ENCODE peak calls at places on chromosomes 3 and 15, in nine cellular contexts. J is heart right ventricle; Y is stomach; Q is B cell; B is neural progenitor cell; V is cardiac muscle cell; K is CD8-positive, alpha-beta T cell; O is fibroblast of mammary gland; L is Caco-2. C is an unnamed sample.

GRCh38 chr3:42758126-42758525 is 14.9 kb downstream of the CCDC13 start:
- DNase-seq in J (no peak), Y (no peak), Q (no peak), B (no peak), V (no peak), K (no peak), O (no peak), L (no peak), C (no peak)

GRCh38 chr15:78880242-78880533 is 7.5 kb downstream of the MORF4L1 start:
- DNase-seq in J (no peak), Y (no peak), Q (no peak), B (no peak), V (no peak), K (no peak), O (peak; percentile 84), L (no peak), C (no peak)

GRCh38 chr3:61875073-61875472 is 313.7 kb downstream of the PTPRG start:
- DNase-seq in J (no peak), Y (no peak), Q (no peak), B (no peak), V (peak; percentile 70), K (no peak), O (no peak), L (no peak), C (no peak)

GRCh38 chr15:62125763-62126162 is 39.3 kb downstream of the C2CD4B start:
- DNase-seq in J (no peak), Y (no peak), Q (no peak), B (no peak), V (peak; percentile 79), K (no peak), O (peak; percentile 61), L (peak; percentile 41), C (no peak)

GRCh38 chr3:71128951-71129350 is 454.6 kb downstream of the FOXP1 start:
- DNase-seq in J (no peak), Y (no peak), Q (no peak), B (no peak), V (peak; percentile 32), K (no peak), O (peak; percentile 49), L (no peak), C (no peak)

GRCh38 chr15:66483131-66483566 is 14.4 kb downstream of the SNAPC5 start:
- DNase-seq in J (no peak), Y (no peak), Q (no peak), B (no peak), V (peak; percentile 62), K (no peak), O (peak; percentile 68), L (no peak), C (no peak)

GRCh38 chr3:159200176-159200575 is 398.3 kb downstream of the MFSD1 start:
- DNase-seq in J (no peak), Y (no peak), Q (no peak), B (no peak), V (peak; percentile 48), K (no peak), O (peak; percentile 66), L (no peak), C (no peak)

GRCh38 chr3:17195856-17196604 is 311.3 kb downstream of the PLCL2 start:
- DNase-seq in J (no peak), Y (no peak), Q (peak; percentile 63), B (peak; percentile 11), V (peak; percentile 69), K (no peak), O (peak; percentile 22), L (no peak), C (peak; percentile 47)

GRCh38 chr15:60297047-60297446 is 100.7 kb downstream of the ANXA2 start:
- DNase-seq in J (no peak), Y (no peak), Q (no peak), B (no peak), V (no peak), K (no peak), O (no peak), L (no peak), C (no peak)

GRCh38 chr15:60339236-60339635 is 58.5 kb downstream of the ANXA2 start:
- DNase-seq in J (no peak), Y (no peak), Q (no peak), B (no peak), V (no peak), K (no peak), O (no peak), L (no peak), C (no peak)

GRCh38 chr3:126913524-126913923 is 69.4 kb upstream of the PLXNA1 start:
- DNase-seq in J (no peak), Y (no peak), Q (no peak), B (no peak), V (no peak), K (no peak), O (no peak), L (no peak), C (no peak)

GRCh38 chr3:101574388-101575156 is 592 bp downstream of the PCNP start:
- DNase-seq in J (peak; percentile 45), Y (peak; percentile 50), Q (peak; percentile 41), B (peak; percentile 66), V (peak; percentile 52), K (no peak), O (peak; percentile 68), L (peak; percentile 50), C (no peak)

GRCh38 chr3:9909221-9910013 is 6.8 kb downstream of the IL17RE start:
- DNase-seq in J (no peak), Y (peak; percentile 40), Q (no peak), B (no peak), V (no peak), K (no peak), O (peak; percentile 31), L (no peak), C (no peak)

GRCh38 chr3:101203411-101203810 is 117.0 kb downstream of the IMPG2 start:
- DNase-seq in J (no peak), Y (no peak), Q (no peak), B (no peak), V (peak; percentile 29), K (no peak), O (peak; percentile 63), L (no peak), C (no peak)

GRCh38 chr3:143831208-143831607 is 17.1 kb downstream of the SLC9A9 start:
- DNase-seq in J (no peak), Y (no peak), Q (no peak), B (no peak), V (peak; percentile 52), K (no peak), O (peak; percentile 62), L (no peak), C (no peak)

DNA sequence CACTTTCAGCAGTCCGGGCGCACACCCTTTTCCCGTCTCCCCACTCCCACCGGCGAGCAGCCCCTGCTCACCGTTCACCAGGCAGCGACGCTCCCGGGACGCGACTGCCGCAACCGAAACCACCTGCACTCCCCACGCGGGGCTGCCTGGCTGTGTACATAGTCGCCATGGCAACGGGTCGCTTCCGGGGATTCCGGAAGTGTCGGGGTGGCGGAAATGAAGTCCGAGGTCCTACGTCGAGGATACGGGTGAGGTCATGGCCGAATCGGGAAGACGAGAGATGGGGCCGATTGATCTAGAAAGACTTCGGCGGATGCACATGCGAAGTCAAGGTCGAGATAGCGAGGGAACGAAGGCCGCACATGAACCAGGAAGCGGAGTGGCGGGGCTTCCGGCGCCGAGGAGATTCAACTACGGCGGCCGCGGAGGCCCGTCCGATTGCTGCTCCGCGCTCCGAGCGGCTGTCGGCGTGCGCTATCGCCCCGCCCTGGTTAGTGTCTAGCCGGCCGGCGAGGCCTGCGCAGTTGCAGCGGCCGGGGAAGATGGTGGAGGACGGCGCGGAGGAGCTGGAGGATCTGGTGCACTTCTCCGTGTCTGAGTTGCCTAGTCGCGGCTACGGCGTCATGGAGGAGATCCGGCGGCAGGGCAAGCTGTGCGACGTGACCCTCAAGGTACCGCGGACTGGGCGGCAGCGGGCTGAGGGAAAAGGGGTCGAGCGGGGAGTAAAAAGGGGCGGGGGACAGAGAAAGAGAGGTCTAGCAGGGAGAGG is at the start of the genes KIF9 and KLHL18:
- DNase-seq in J (peak; percentile 91), Y (peak; percentile 95), Q (peak; percentile 98), B (peak; percentile 96), V (peak; percentile 96), K (peak; percentile 92), O (peak; percentile 91), L (peak; percentile 95), C (peak; percentile 97)
- TF ChIP-seq CTCF in J (no peak), Y (no peak), Q (no peak), B (no peak), V (no peak), K (no peak), O (no peak), L (no peak), C (peak; percentile 11)

GRCh38 chr15:68389041-68389930 is 42.7 kb downstream of the ITGA11 start:
- DNase-seq in J (no peak), Y (peak; percentile 9), Q (no peak), B (no peak), V (no peak), K (no peak), O (no peak), L (no peak), C (no peak)
- TF ChIP-seq CTCF in J (no peak), Y (no peak), Q (no peak), B (no peak), V (peak; percentile 3), K (no peak), O (no peak), L (no peak), C (no peak)

DNA sequence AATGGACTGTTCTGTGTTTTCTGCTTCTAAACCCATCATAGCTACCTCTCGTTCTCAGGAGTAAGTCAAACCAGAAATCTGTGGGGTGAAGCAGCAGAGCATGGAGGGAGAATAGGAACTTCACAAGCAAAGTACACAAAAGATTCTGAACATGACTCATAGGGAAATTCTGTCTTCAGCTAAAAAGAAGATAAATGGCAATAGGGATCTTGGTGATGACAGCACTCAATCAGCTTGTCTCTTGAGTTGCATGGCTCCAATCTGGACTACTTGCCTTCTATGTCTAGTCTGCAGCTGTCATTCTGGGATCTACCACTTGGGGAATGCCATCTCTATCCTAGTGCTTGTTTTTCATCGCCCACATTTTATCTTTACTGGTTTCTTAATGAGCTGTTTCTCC is 13.5 kb upstream of the GRAMD1C start:
- DNase-seq in J (no peak), Y (no peak), Q (peak; percentile 70), B (no peak), V (peak; percentile 14), K (no peak), O (peak; percentile 15), L (no peak), C (peak; percentile 71)
- TF ChIP-seq CTCF in J (no peak), Y (no peak), Q (no peak), B (peak; percentile 32), V (peak; percentile 27), K (no peak), O (peak; percentile 30), L (peak; percentile 11), C (no peak)

DNA sequence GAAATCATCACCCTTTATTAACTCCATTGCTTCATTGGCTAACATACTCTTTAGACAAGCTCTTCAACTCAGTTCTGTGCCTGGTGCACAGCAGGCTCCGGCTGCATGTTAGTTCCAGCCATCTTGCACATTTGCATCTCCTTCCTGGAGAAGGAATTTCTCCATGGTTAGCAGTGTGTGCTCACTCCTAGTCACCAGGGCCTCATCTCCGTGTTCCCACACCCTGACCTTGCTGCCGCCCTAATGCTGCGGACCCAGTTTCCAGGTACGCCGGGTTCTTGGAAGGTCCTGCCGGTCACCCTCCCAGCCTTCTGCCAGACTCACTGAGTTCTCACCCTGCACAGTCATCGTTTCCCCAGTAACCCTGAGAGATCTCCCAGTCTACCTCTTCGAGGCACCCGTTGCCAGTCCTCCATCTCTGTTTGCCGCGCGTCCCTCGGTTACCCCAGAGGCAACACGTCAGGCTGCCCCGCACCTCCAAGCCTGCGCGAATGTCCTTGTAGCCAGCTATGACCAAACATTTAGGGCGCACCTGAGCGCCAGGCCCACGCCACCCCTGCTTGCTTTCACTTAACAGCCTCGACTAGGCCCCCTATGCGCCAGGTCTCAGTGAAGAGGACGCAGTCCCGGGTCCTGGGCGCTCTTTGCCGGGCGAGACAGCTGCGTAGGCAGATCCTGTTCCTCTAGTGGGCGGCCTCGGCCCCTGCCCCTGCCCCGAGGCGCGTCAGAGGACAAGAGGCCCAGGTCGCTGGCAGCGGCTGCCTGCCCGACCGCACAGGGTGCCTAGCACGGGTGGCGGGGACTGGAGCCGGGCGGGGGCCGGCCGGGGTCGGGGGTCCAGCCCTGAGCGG is 744 bp upstream of the ZNF592 start:
- DNase-seq in J (peak; percentile 79), Y (peak; percentile 80), Q (peak; percentile 82), B (peak; percentile 84), V (peak; percentile 75), K (peak; percentile 66), O (peak; percentile 69), L (peak; percentile 78), C (peak; percentile 73)
- TF ChIP-seq CTCF in J (no peak), Y (no peak), Q (no peak), B (peak; percentile 9), V (no peak), K (no peak), O (no peak), L (no peak), C (no peak)

C was measured in GM13976.